ENCODE peak calls at places on chromosome 2, in eight cellular contexts. E is kidney glomerular epithelial cell, P is aorta, D is NT2/D1, Y is C1 segment of cervical spinal cord, V is AG04450, B is upper lobe of right lung, G is NCI-H1105 treated with DMSO at 0.1 percent for 48 hours. C is an unnamed sample.

GRCh38 chr2:33322607-33323006 is 153.8 kb upstream of the RASGRP3 start:
- DNase-seq in E (no peak), P (no peak), D (no peak), Y (no peak), V (no peak), B (no peak), G (no peak), C (no peak)

GRCh38 chr2:588041-588645 is 89.1 kb downstream of the TMEM18 start:
- DNase-seq in E (no peak), P (no peak), D (no peak), Y (no peak), V (no peak), B (no peak), G (no peak), C (no peak)

GRCh38 chr2:60741588-60741987 is 14.5 kb upstream of the PAPOLG start:
- DNase-seq in E (no peak), P (peak; percentile 55), D (no peak), Y (no peak), V (no peak), B (no peak), G (no peak), C (no peak)

GRCh38 chr2:33373986-33374385 is 102.5 kb upstream of the RASGRP3 start:
- DNase-seq in E (no peak), P (no peak), D (no peak), Y (no peak), V (no peak), B (no peak), G (no peak), C (peak; percentile 84)

GRCh38 chr2:239522002-239522739 is 121.4 kb upstream of the HDAC4 start:
- DNase-seq in E (no peak), P (no peak), D (no peak), Y (no peak), V (no peak), B (no peak), G (no peak), C (no peak)

GRCh38 chr2:119749405-119750066 is 10.2 kb upstream of the PTPN4 start:
- DNase-seq in E (no peak), P (no peak), D (no peak), Y (no peak), V (no peak), B (no peak), G (no peak), C (no peak)

GRCh38 chr2:174518397-174518796 is 31.6 kb upstream of the GPR155 start:
- DNase-seq in E (no peak), P (no peak), D (no peak), Y (no peak), V (no peak), B (no peak), G (no peak), C (no peak)

GRCh38 chr2:12205086-12205485 is 458.7 kb downstream of the LPIN1 start:
- DNase-seq in E (no peak), P (no peak), D (no peak), Y (no peak), V (no peak), B (no peak), G (no peak), C (no peak)

GRCh38 chr2:127157651-127158460 is 50.9 kb upstream of the BIN1 start:
- DNase-seq in E (no peak), P (no peak), D (peak; percentile 42), Y (no peak), V (no peak), B (no peak), G (no peak), C (no peak)

GRCh38 chr2:20424300-20425290 is 22.3 kb upstream of the RHOB start:
- DNase-seq in E (peak; percentile 14), P (peak; percentile 85), D (no peak), Y (no peak), V (peak; percentile 81), B (peak; percentile 73), G (no peak), C (peak; percentile 78)

GRCh38 chr2:188314314-188315054 is 22.8 kb downstream of the GULP1 start:
- DNase-seq in E (peak; percentile 37), P (no peak), D (no peak), Y (no peak), V (no peak), B (no peak), G (no peak), C (no peak)

GRCh38 chr2:15724235-15724634 is 132.6 kb downstream of the DDX1 start:
- DNase-seq in E (no peak), P (no peak), D (no peak), Y (no peak), V (no peak), B (no peak), G (no peak), C (no peak)

GRCh38 chr2:181305151-181306123 is 151.7 kb upstream of the ITGA4 start:
- DNase-seq in E (no peak), P (no peak), D (no peak), Y (no peak), V (no peak), B (no peak), G (no peak), C (no peak)

GRCh38 chr2:10454505-10454904 is 6.4 kb upstream of the ODC1 start:
- DNase-seq in E (no peak), P (peak; percentile 66), D (no peak), Y (no peak), V (no peak), B (no peak), G (no peak), C (no peak)

GRCh38 chr2:11515441-11516071 is 18.3 kb upstream of the GREB1 start:
- DNase-seq in E (no peak), P (no peak), D (no peak), Y (no peak), V (no peak), B (no peak), G (no peak), C (no peak)

GRCh38 chr2:101665312-101665711 is 32.2 kb upstream of the MAP4K4 start:
- DNase-seq in E (no peak), P (no peak), D (no peak), Y (no peak), V (no peak), B (no peak), G (no peak), C (no peak)

GRCh38 chr2:68594674-68595492 is 48.5 kb upstream of the PROKR1 start:
- DNase-seq in E (peak; percentile 36), P (peak; percentile 46), D (peak; percentile 32), Y (no peak), V (peak; percentile 3), B (peak; percentile 67), G (no peak), C (peak; percentile 23)

GRCh38 chr2:120862254-120863172 is 126.8 kb downstream of the GLI2 start:
- DNase-seq in E (no peak), P (no peak), D (no peak), Y (no peak), V (no peak), B (peak; percentile 43), G (no peak), C (no peak)

GRCh38 chr2:905833-906140 is 44.9 kb upstream of the SNTG2 start:
- DNase-seq in E (no peak), P (no peak), D (no peak), Y (no peak), V (no peak), B (no peak), G (no peak), C (no peak)

GRCh38 chr2:26807788-26808460 is 22.1 kb downstream of the CENPA start:
- DNase-seq in E (peak; percentile 33), P (no peak), D (no peak), Y (no peak), V (no peak), B (no peak), G (no peak), C (no peak)

GRCh38 chr2:157336137-157336721 is 10.6 kb upstream of the ERMN start:
- DNase-seq in E (no peak), P (no peak), D (peak; percentile 40), Y (peak; percentile 47), V (no peak), B (no peak), G (peak; percentile 11), C (no peak)

GRCh38 chr2:16166327-16166981 is 226.1 kb downstream of the MYCN start:
- DNase-seq in E (no peak), P (no peak), D (peak; percentile 92), Y (no peak), V (no peak), B (no peak), G (no peak), C (no peak)

GRCh38 chr2:200777275-200777674 is 34.4 kb upstream of the BZW1 start:
- DNase-seq in E (peak; percentile 51), P (no peak), D (no peak), Y (no peak), V (no peak), B (no peak), G (no peak), C (no peak)

GRCh38 chr2:121721926-121722325 is 14.7 kb downstream of the NIFK start:
- DNase-seq in E (no peak), P (no peak), D (no peak), Y (no peak), V (peak; percentile 66), B (no peak), G (no peak), C (peak; percentile 88)

GRCh38 chr2:160613466-160614153 is 120.0 kb upstream of the RBMS1 start:
- DNase-seq in E (no peak), P (no peak), D (no peak), Y (no peak), V (peak; percentile 27), B (no peak), G (no peak), C (no peak)

GRCh38 chr2:85953476-85953875 is 64.7 kb upstream of the ST3GAL5 start:
- DNase-seq in E (no peak), P (no peak), D (no peak), Y (no peak), V (no peak), B (no peak), G (no peak), C (peak; percentile 22)

GRCh38 chr2:202158796-202159195 is 79.6 kb downstream of the SUMO1 start:
- DNase-seq in E (no peak), P (no peak), D (no peak), Y (no peak), V (no peak), B (no peak), G (no peak), C (no peak)

GRCh38 chr2:146189541-146189940 is 1655.3 kb upstream of the ACVR2A start:
- DNase-seq in E (no peak), P (no peak), D (no peak), Y (no peak), V (no peak), B (no peak), G (no peak), C (no peak)

GRCh38 chr2:189702071-189702470 is 27.6 kb downstream of the ANKAR start:
- DNase-seq in E (no peak), P (no peak), D (no peak), Y (no peak), V (no peak), B (no peak), G (no peak), C (no peak)